ENCODE peak calls at places on chromosomes 3 and 15, in nine cellular contexts. U is CD4-positive, alpha-beta T cell; G is mesothelial cell of epicardium; X is mammary epithelial cell; K is heart right ventricle; N is CD8-positive, alpha-beta T cell; F is cardiac muscle cell; A is WERI-Rb-1; E is endothelial cell. T is an unnamed sample.

GRCh38 chr3:42340466-42340865 is 69.9 kb downstream of the LYZL4 start:
- DNase-seq in U (no peak), G (no peak), X (no peak), K (no peak), N (no peak), F (no peak), A (no peak), E (no peak), T (no peak)

GRCh38 chr3:25080461-25080860 is 347.6 kb upstream of the RARB start:
- DNase-seq in U (no peak), G (no peak), X (peak; percentile 11), K (no peak), N (no peak), F (no peak), A (no peak), E (no peak), T (no peak)

GRCh38 chr15:63722144-63722543 is 111.6 kb downstream of the HERC1 start:
- DNase-seq in U (no peak), G (no peak), X (no peak), K (no peak), N (no peak), F (no peak), A (no peak), E (no peak), T (no peak)

GRCh38 chr3:97070302-97070701 is 255.9 kb downstream of the EPHA6 start:
- DNase-seq in U (no peak), G (no peak), X (no peak), K (no peak), N (no peak), F (no peak), A (no peak), E (no peak), T (no peak)

GRCh38 chr15:74613089-74613952 is 2.3 kb upstream of the CLK3 start:
- DNase-seq in U (no peak), G (no peak), X (peak; percentile 24), K (no peak), N (no peak), F (no peak), A (no peak), E (no peak), T (no peak)

GRCh38 chr3:14318638-14319037 is 83.8 kb upstream of the SLC6A6 start:
- DNase-seq in U (no peak), G (no peak), X (no peak), K (no peak), N (no peak), F (no peak), A (peak; percentile 28), E (no peak), T (no peak)

GRCh38 chr3:11285471-11285870 is 13.3 kb downstream of the ATG7 start:
- DNase-seq in U (no peak), G (no peak), X (no peak), K (no peak), N (no peak), F (peak; percentile 55), A (no peak), E (no peak), T (no peak)

GRCh38 chr3:146065573-146066006 is 95.4 kb downstream of the PLOD2 start:
- DNase-seq in U (no peak), G (no peak), X (peak; percentile 24), K (peak; percentile 40), N (no peak), F (peak; percentile 82), A (no peak), E (peak; percentile 22), T (peak; percentile 69)

GRCh38 chr3:77159182-77159581 is 119.3 kb downstream of the ROBO2 start:
- DNase-seq in U (no peak), G (no peak), X (no peak), K (no peak), N (no peak), F (no peak), A (no peak), E (no peak), T (no peak)
- TF ChIP-seq CTCF in U (no peak), G (no peak), X (no peak), K (no peak), N (no peak), F (no peak), A (peak; percentile 44), E (no peak), T (no peak)

GRCh38 chr3:100614941-100615340 is 5.5 kb downstream of the ADGRG7 start:
- DNase-seq in U (no peak), G (no peak), X (no peak), K (no peak), N (no peak), F (no peak), A (no peak), E (no peak), T (no peak)

GRCh38 chr3:100609963-100610362 is 562 bp downstream of the ADGRG7 start:
- DNase-seq in U (no peak), G (no peak), X (no peak), K (no peak), N (no peak), F (no peak), A (no peak), E (no peak), T (no peak)

GRCh38 chr3:100613721-100614390 is 4.5 kb downstream of the ADGRG7 start:
- DNase-seq in U (no peak), G (no peak), X (no peak), K (no peak), N (no peak), F (no peak), A (no peak), E (no peak), T (no peak)

GRCh38 chr3:100609305-100609704 is at the start of gene ADGRG7:
- DNase-seq in U (no peak), G (no peak), X (no peak), K (no peak), N (no peak), F (no peak), A (no peak), E (no peak), T (no peak)

DNA sequence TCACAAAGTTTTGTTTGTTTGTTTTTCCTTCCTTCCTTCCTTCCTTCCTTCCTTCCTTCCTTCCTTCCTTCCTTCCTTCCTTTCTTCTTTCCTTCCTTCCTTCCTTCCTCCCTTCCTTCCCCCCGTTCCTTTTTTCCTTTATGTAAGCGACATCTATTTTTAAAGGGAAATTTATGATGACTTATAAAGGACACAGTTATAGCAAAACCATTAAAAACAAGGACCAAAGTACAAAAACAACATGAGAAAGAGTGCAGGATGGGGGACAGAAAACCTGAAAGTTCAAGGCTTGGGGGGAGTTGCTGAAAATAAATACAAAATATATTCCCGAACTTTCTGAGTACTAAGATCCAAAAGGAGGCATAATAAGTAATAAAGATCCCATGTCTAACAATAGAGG is 1.8 kb downstream of the ADGRG7 start:
- DNase-seq in U (no peak), G (no peak), X (no peak), K (no peak), N (no peak), F (no peak), A (no peak), E (no peak), T (no peak)
- TF ChIP-seq CTCF in U (no peak), G (no peak), X (no peak), K (no peak), N (no peak), F (no peak), A (no peak), E (no peak), T (no peak)

GRCh38 chr3:190320594-190321362 is 1.5 kb downstream of the CLDN1 start:
- DNase-seq in U (no peak), G (no peak), X (no peak), K (no peak), N (no peak), F (no peak), A (no peak), E (no peak), T (no peak)

GRCh38 chr3:190319660-190320059 is 2.6 kb downstream of the CLDN1 start:
- DNase-seq in U (no peak), G (no peak), X (peak; percentile 99), K (no peak), N (no peak), F (no peak), A (no peak), E (no peak), T (peak; percentile 95)

GRCh38 chr3:190321789-190322603 is at the start of gene CLDN1:
- DNase-seq in U (peak; percentile 52), G (peak; percentile 82), X (peak; percentile 74), K (peak; percentile 72), N (peak; percentile 35), F (peak; percentile 81), A (peak; percentile 59), E (peak; percentile 94), T (peak; percentile 84)

GRCh38 chr3:190323241-190323617 is 983 bp upstream of the CLDN1 start:
- DNase-seq in U (no peak), G (no peak), X (no peak), K (peak; percentile 10), N (no peak), F (peak; percentile 17), A (no peak), E (no peak), T (no peak)

DNA sequence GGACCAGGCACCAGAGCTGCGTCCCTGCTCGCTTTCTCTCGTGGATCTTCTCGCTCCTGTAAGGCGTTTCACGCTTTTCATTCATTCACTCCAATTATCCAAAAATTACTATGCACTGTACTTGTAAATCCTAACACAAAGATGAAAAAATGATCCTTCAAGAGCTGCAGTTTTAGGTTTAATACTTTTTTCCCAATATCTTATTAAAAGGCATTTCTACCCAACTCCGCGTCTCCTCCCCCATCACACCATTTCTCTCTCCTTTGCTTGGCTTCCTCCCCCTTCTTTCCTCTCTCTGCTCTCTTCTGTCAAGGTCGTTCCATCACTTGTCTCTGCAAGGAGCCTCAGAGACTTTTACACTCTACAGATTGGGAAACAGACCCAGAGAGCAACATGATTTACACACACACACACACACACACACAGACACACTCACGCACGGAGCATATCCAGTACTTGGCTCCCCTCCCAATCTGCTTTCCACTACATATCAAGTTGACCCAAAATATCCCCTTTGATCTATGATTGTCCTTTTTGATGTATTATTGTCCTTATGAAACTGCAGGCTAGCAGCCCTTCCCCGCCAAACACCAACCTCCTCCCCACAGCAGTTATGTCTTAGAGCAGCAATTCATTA is 476 bp upstream of the CLDN1 start:
- DNase-seq in U (no peak), G (no peak), X (no peak), K (no peak), N (no peak), F (peak; percentile 46), A (no peak), E (no peak), T (no peak)
- TF ChIP-seq CTCF in U (peak; percentile 12), G (peak; percentile 24), X (no peak), K (peak; percentile 5), N (peak; percentile 25), F (no peak), A (no peak), E (peak; percentile 21), T (no peak)

GRCh38 chr15:32131803-32132202 is 101.5 kb downstream of the CHRNA7 start:
- DNase-seq in U (no peak), G (no peak), X (no peak), K (no peak), N (no peak), F (no peak), A (no peak), E (no peak), T (no peak)

GRCh38 chr15:32134777-32135307 is 104.5 kb downstream of the CHRNA7 start:
- DNase-seq in U (no peak), G (no peak), X (no peak), K (no peak), N (no peak), F (no peak), A (no peak), E (no peak), T (no peak)

GRCh38 chr15:32132850-32133249 is 102.5 kb downstream of the CHRNA7 start:
- DNase-seq in U (no peak), G (no peak), X (no peak), K (no peak), N (no peak), F (no peak), A (no peak), E (no peak), T (no peak)

GRCh38 chr15:32135326-32135725 is 105.0 kb downstream of the CHRNA7 start:
- DNase-seq in U (no peak), G (no peak), X (no peak), K (no peak), N (no peak), F (no peak), A (no peak), E (no peak), T (no peak)

GRCh38 chr15:32130823-32131222 is 100.5 kb downstream of the CHRNA7 start:
- DNase-seq in U (no peak), G (no peak), X (no peak), K (no peak), N (no peak), F (no peak), A (no peak), E (no peak), T (no peak)
- TF ChIP-seq CTCF in U (no peak), G (no peak), X (no peak), K (no peak), N (no peak), F (no peak), A (peak; percentile 20), E (peak; percentile 51), T (no peak)